ENCODE peak calls at places on chromosomes 11 and 22, in five cellular contexts. I is tibial nerve, M is colonic mucosa, G is breast epithelium, D is body of pancreas. O is an unnamed sample. For H3K36me3, the result is how much of the 10 kb centered on the place peaks cover.

GRCh38 chr11:2173150-2173693 is 1.6 kb upstream of the TH start:
- DNase-seq in I (no peak), M (no peak), G (no peak), D (no peak), O (no peak)

GRCh38 chr22:46538816-46539163 is 1.4 kb upstream of the CELSR1 start:
- DNase-seq in I (no peak), M (no peak), G (no peak), D (peak), O (no peak)

GRCh38 chr11:326592-326841 is 5.9 kb upstream of the IFITM3 start:
- DNase-seq in I (no peak), M (no peak), G (no peak), D (no peak), O (no peak)

GRCh38 chr22:39658367-39658766 is 87.8 kb downstream of the CACNA1I start:
- DNase-seq in I (no peak), M (no peak), G (no peak), D (no peak), O (no peak)

GRCh38 chr11:12019867-12020416 is 11.5 kb upstream of the DKK3 start:
- DNase-seq in I (no peak), M (no peak), G (no peak), D (no peak), O (no peak)

GRCh38 chr11:17864478-17864941 is 129.9 kb downstream of the KCNC1 start:
- DNase-seq in I (no peak), M (peak), G (no peak), D (peak), O (no peak)

GRCh38 chr22:44850946-44851345 is 98.6 kb downstream of the ARHGAP8 start:
- DNase-seq in I (no peak), M (no peak), G (peak), D (no peak), O (peak)

GRCh38 chr22:49882519-49883293 is 29.1 kb downstream of the ZBED4 start:
- DNase-seq in I (no peak), M (no peak), G (no peak), D (no peak), O (peak)

GRCh38 chr11:2690596-2691354 is 9.0 kb downstream of the KCNQ1OT1 start:
- DNase-seq in I (no peak), M (no peak), G (peak), D (no peak), O (no peak)

GRCh38 chr22:38086001-38086845 is 2.2 kb upstream of the SLC16A8 start:
- DNase-seq in I (no peak), M (no peak), G (no peak), D (no peak), O (no peak)

GRCh38 chr22:42375982-42376381 is 56.2 kb downstream of the NFAM1 start:
- DNase-seq in I (no peak), M (peak), G (no peak), D (peak), O (no peak)

GRCh38 chr11:117458275-117459120 is 130.8 kb downstream of the CEP164 start:
- DNase-seq in I (no peak), M (no peak), G (no peak), D (peak), O (no peak)

GRCh38 chr11:87368876-87369480 is 331.2 kb downstream of the TMEM135 start:
- DNase-seq in I (no peak), M (no peak), G (no peak), D (no peak), O (peak)

GRCh38 chr11:31419669-31420068 is 50.0 kb downstream of the DNAJC24 start:
- DNase-seq in I (no peak), M (no peak), G (no peak), D (no peak), O (no peak)

GRCh38 chr22:41888638-41889200 is 26.2 kb downstream of the SHISA8 start:
- DNase-seq in I (no peak), M (no peak), G (no peak), D (no peak), O (no peak)

GRCh38 chr22:39446239-39446721 is 10.5 kb upstream of the MGAT3 start:
- DNase-seq in I (no peak), M (peak), G (no peak), D (no peak), O (no peak)

GRCh38 chr11:82996966-82997606 is 74.6 kb downstream of the RAB30 start:
- DNase-seq in I (no peak), M (peak), G (no peak), D (peak), O (no peak)

GRCh38 chr22:36532466-36532865 is 3.5 kb upstream of the EIF3D start:
- DNase-seq in I (no peak), M (no peak), G (no peak), D (no peak), O (no peak)

DNA sequence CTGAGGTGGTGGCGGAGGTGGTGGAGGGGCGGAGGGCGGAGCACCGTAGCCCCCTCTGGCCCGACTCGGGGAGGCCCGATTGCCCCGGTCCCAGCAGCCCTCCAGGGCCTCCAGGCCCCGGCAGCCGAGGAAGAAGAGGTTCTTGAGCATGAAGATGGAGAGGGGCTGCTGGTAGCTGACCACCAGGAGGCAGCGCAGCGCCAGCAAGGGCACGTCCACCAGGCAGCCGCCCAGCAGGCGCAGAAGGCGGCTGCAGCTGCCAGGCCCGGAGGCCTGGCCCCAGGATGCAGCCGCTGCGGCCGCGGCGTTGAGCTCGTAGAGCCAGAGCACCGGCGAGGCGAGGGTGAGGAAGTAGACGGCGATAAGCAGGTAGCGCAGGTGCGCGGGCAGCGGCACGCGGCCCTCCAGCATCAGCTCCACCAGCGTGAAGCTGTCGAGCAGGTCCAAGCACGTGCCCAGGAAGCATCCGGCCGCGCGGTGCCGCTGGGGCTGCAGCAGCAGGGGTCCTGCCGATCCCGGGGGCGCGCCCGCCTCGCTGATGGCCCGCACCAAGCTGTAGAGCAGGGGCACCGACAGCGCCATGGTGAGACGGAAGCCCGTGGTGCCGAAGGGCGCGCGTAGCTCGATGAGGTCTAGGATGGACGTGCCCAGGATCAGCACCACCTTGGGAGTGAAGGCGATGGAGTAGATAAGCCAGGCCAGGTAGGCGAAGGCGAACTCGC is 1.5 kb downstream of the TMEM121B start:
- DNase-seq in I (no peak), M (peak), G (no peak), D (peak), O (peak)
- TF ChIP-seq CTCF in I (no peak), M (peak), G (no peak), D (peak), O (peak)

GRCh38 chr11:62081378-62082291 is 42.2 kb upstream of the INCENP start:
- DNase-seq in I (peak), M (peak), G (peak), D (peak), O (peak)
- H3K4me3 ChIP-seq in I (no peak), M (no peak), G (no peak), D (no peak), O (no peak)

DNA sequence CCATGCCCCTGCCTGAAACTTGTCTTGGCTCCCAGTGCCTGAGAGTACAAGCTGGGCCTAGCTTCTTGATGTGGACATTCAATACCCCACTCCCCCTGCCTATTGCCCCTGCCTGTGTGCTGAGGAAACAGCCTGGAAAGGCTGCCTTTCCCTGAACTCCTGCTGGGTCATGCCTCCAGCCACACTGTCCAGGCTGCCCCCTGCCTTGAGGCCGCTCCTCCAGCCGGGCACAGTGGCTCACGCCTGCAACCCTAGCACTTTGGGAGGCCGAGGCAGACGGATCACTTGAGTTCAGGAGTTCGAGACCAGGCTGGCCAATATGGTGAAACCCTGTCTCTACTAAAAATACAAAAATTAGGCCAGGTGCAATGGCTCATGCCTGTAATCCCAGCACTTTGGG is 10.1 kb downstream of the CCS start:
- DNase-seq in I (no peak), M (no peak), G (no peak), D (no peak), O (no peak)
- H3K36me3 ChIP-seq in I (under half), M (under half), G (under half), D (under half), O (under half)

GRCh38 chr11:28383471-28383870 is 275.3 kb downstream of the METTL15 start:
- DNase-seq in I (no peak), M (no peak), G (no peak), D (no peak), O (no peak)
- TF ChIP-seq CTCF in I (no peak), M (no peak), G (no peak), D (no peak), O (no peak)